ENCODE peak calls at places on chromosomes 6 and 20, in five cellular contexts. One of them, this sample, is unnamed.

GRCh38 chr20:44324343-44324742 is 12.5 kb upstream of the R3HDML start:
- DNase-seq in H54: peak; percentile 85
- DNase-seq in colonic mucosa: peak; percentile 73
- DNase-seq in ovary: no peak
- DNase-seq in fibroblast of the conjunctiva: no peak
- DNase-seq in this sample: no peak

GRCh38 chr6:107976267-107976783 is 18.3 kb upstream of the SEC63 start:
- DNase-seq in colonic mucosa: no peak
- DNase-seq in fibroblast of the conjunctiva: no peak
- DNase-seq in ovary: no peak
- DNase-seq in H54: no peak
- DNase-seq in this sample: no peak

GRCh38 chr6:15522856-15523529 is 139.8 kb downstream of the DTNBP1 start:
- DNase-seq in colonic mucosa: no peak
- DNase-seq in fibroblast of the conjunctiva: no peak
- DNase-seq in H54: no peak
- DNase-seq in ovary: no peak
- DNase-seq in this sample: no peak

GRCh38 chr20:53678990-53679596 is 85.5 kb upstream of the ZNF217 start:
- DNase-seq in ovary: no peak
- DNase-seq in H54: no peak
- DNase-seq in colonic mucosa: no peak
- DNase-seq in fibroblast of the conjunctiva: no peak
- DNase-seq in this sample: no peak

GRCh38 chr6:41568585-41569384 is 22.6 kb downstream of the FOXP4 start:
- DNase-seq in ovary: no peak
- DNase-seq in colonic mucosa: no peak
- DNase-seq in H54: no peak
- DNase-seq in fibroblast of the conjunctiva: no peak
- DNase-seq in this sample: no peak

GRCh38 chr6:47483853-47484546 is 6.4 kb downstream of the CD2AP start:
- DNase-seq in ovary: no peak
- DNase-seq in H54: no peak
- DNase-seq in fibroblast of the conjunctiva: no peak
- DNase-seq in colonic mucosa: no peak
- DNase-seq in this sample: no peak

GRCh38 chr6:27591660-27592059 is 118.8 kb upstream of the ZNF184 start:
- DNase-seq in ovary: no peak
- DNase-seq in fibroblast of the conjunctiva: no peak
- DNase-seq in colonic mucosa: no peak
- DNase-seq in H54: no peak
- DNase-seq in this sample: no peak

GRCh38 chr20:373171-373890 is 7.2 kb upstream of the TRIB3 start:
- DNase-seq in H54: peak; percentile 69
- DNase-seq in fibroblast of the conjunctiva: peak; percentile 77
- DNase-seq in colonic mucosa: no peak
- DNase-seq in ovary: no peak
- DNase-seq in this sample: no peak

GRCh38 chr6:41713650-41714291 is 21.6 kb downstream of the TFEB start:
- DNase-seq in H54: no peak
- DNase-seq in ovary: no peak
- DNase-seq in fibroblast of the conjunctiva: no peak
- DNase-seq in colonic mucosa: no peak
- DNase-seq in this sample: no peak

GRCh38 chr6:658244-658643 is 1.3 kb upstream of the HUS1B start:
- DNase-seq in colonic mucosa: no peak
- DNase-seq in fibroblast of the conjunctiva: no peak
- DNase-seq in ovary: no peak
- DNase-seq in H54: no peak
- DNase-seq in this sample: no peak

GRCh38 chr6:66930559-66931290 is 1223.7 kb upstream of the EYS start:
- DNase-seq in fibroblast of the conjunctiva: peak; percentile 17
- DNase-seq in ovary: no peak
- DNase-seq in colonic mucosa: no peak
- DNase-seq in H54: no peak
- DNase-seq in this sample: no peak

GRCh38 chr6:135939216-135939610 is 87.7 kb downstream of the PDE7B start:
- DNase-seq in fibroblast of the conjunctiva: peak; percentile 45
- DNase-seq in ovary: no peak
- DNase-seq in H54: no peak
- DNase-seq in colonic mucosa: no peak
- DNase-seq in this sample: no peak

GRCh38 chr6:85192186-85192585 is 257.7 kb upstream of the NT5E start:
- DNase-seq in colonic mucosa: no peak
- DNase-seq in fibroblast of the conjunctiva: no peak
- DNase-seq in ovary: no peak
- DNase-seq in H54: no peak
- DNase-seq in this sample: no peak

GRCh38 chr6:24720131-24720603 is 1.2 kb upstream of the C6orf62 start:
- DNase-seq in fibroblast of the conjunctiva: no peak
- DNase-seq in H54: no peak
- DNase-seq in ovary: peak; percentile 79
- DNase-seq in colonic mucosa: peak; percentile 61
- DNase-seq in this sample: peak; percentile 74

GRCh38 chr6:24779416-24779815 is 4.7 kb downstream of the GMNN start:
- DNase-seq in fibroblast of the conjunctiva: no peak
- DNase-seq in H54: no peak
- DNase-seq in ovary: no peak
- DNase-seq in colonic mucosa: no peak
- DNase-seq in this sample: no peak

GRCh38 chr6:26502169-26502568 is 2.1 kb downstream of the BTN1A1 start:
- DNase-seq in fibroblast of the conjunctiva: no peak
- DNase-seq in ovary: no peak
- DNase-seq in colonic mucosa: no peak
- DNase-seq in H54: no peak
- DNase-seq in this sample: no peak

GRCh38 chr6:28135393-28135792 is 6.3 kb upstream of the ZKSCAN8 start:
- DNase-seq in ovary: no peak
- DNase-seq in H54: no peak
- DNase-seq in fibroblast of the conjunctiva: no peak
- DNase-seq in colonic mucosa: no peak
- DNase-seq in this sample: no peak

GRCh38 chr6:106339334-106340029 is 13.9 kb upstream of the ATG5 start:
- DNase-seq in colonic mucosa: peak; percentile 65
- DNase-seq in ovary: no peak
- DNase-seq in fibroblast of the conjunctiva: peak; percentile 38
- DNase-seq in H54: peak; percentile 47
- DNase-seq in this sample: no peak

GRCh38 chr6:1497593-1498105 is 108.3 kb downstream of the FOXF2 start:
- DNase-seq in colonic mucosa: no peak
- DNase-seq in H54: no peak
- DNase-seq in ovary: peak; percentile 75
- DNase-seq in fibroblast of the conjunctiva: no peak
- DNase-seq in this sample: no peak

GRCh38 chr6:19562468-19562867 is 274.7 kb upstream of the ID4 start:
- DNase-seq in ovary: no peak
- DNase-seq in fibroblast of the conjunctiva: no peak
- DNase-seq in H54: no peak
- DNase-seq in colonic mucosa: no peak
- DNase-seq in this sample: no peak

GRCh38 chr6:155524249-155524651 is 68.6 kb upstream of the NOX3 start:
- DNase-seq in H54: no peak
- DNase-seq in colonic mucosa: no peak
- DNase-seq in ovary: no peak
- DNase-seq in fibroblast of the conjunctiva: no peak
- DNase-seq in this sample: no peak

GRCh38 chr20:4959582-4959981 is 41.7 kb downstream of the SLC23A2 start:
- DNase-seq in H54: no peak
- DNase-seq in colonic mucosa: no peak
- DNase-seq in fibroblast of the conjunctiva: no peak
- DNase-seq in ovary: no peak
- DNase-seq in this sample: no peak

GRCh38 chr20:31662372-31662854 is 24.7 kb downstream of the COX4I2 start:
- DNase-seq in fibroblast of the conjunctiva: no peak
- DNase-seq in colonic mucosa: no peak
- DNase-seq in ovary: no peak
- DNase-seq in H54: no peak
- DNase-seq in this sample: no peak

GRCh38 chr20:60931691-60932090 is 320.4 kb upstream of the CDH4 start:
- DNase-seq in fibroblast of the conjunctiva: no peak
- DNase-seq in ovary: no peak
- DNase-seq in H54: no peak
- DNase-seq in colonic mucosa: no peak
- DNase-seq in this sample: no peak

GRCh38 chr6:154478021-154478651 is 32.3 kb downstream of the CNKSR3 start:
- DNase-seq in ovary: peak; percentile 41
- DNase-seq in H54: no peak
- DNase-seq in colonic mucosa: no peak
- DNase-seq in fibroblast of the conjunctiva: no peak
- DNase-seq in this sample: no peak

GRCh38 chr6:30481213-30481964 is 7.9 kb upstream of the HLA-E start:
- DNase-seq in colonic mucosa: no peak
- DNase-seq in fibroblast of the conjunctiva: no peak
- DNase-seq in H54: no peak
- DNase-seq in ovary: no peak
- DNase-seq in this sample: no peak

GRCh38 chr6:147958683-147959082 is 384.0 kb upstream of the SASH1 start:
- DNase-seq in ovary: no peak
- DNase-seq in fibroblast of the conjunctiva: no peak
- DNase-seq in H54: no peak
- DNase-seq in colonic mucosa: no peak
- DNase-seq in this sample: no peak